ENCODE peak calls at places on chromosomes 4 and X, in eight cellular contexts. U is stimulated activated CD4-positive, alpha-beta T cell treated with anti-CD3 and anti-CD28 coated beads, Interleukin-2, amount 100 ng/mL, for 48 hours; A is iPS-NIHi11; R is stimulated activated naive CD4-positive, alpha-beta T cell; Z is T follicular helper cell; V is left colon; L is smooth muscle cell of the brain vasculature; G is ovary. J is an unnamed sample.

GRCh38 chrX:153490217-153490616 is 4.6 kb upstream of the BGN start:
- DNase-seq in V (no peak), G (no peak), L (no peak), A (no peak), R (no peak), U (no peak), Z (no peak), J (no peak)

GRCh38 chr4:48173055-48173991 is 39.3 kb upstream of the TXK start:
- DNase-seq in G (no peak), Z (no peak), V (no peak), L (peak; percentile 56), U (no peak), A (no peak), R (no peak), J (no peak)

GRCh38 chrX:124433186-124433585 is 86.8 kb downstream of the SH2D1A start:
- DNase-seq in A (no peak), R (no peak), G (no peak), V (no peak), L (no peak), U (no peak), Z (no peak), J (no peak)

GRCh38 chrX:85111347-85111746 is 107.7 kb downstream of the APOOL start:
- DNase-seq in R (no peak), V (peak; percentile 30), U (no peak), G (no peak), Z (no peak), L (no peak), A (no peak), J (no peak)

GRCh38 chr4:176034498-176034897 is 31.1 kb upstream of the WDR17 start:
- DNase-seq in V (no peak), L (no peak), R (no peak), U (peak; percentile 3), A (no peak), G (no peak), Z (no peak), J (no peak)

GRCh38 chr4:31199644-31200043 is 479.5 kb downstream of the PCDH7 start:
- DNase-seq in V (no peak), G (no peak), Z (no peak), R (no peak), A (no peak), U (no peak), L (no peak), J (no peak)

GRCh38 chr4:139208404-139208945 is 31.5 kb upstream of the ELF2 start:
- DNase-seq in G (no peak), Z (no peak), A (no peak), V (no peak), L (no peak), U (no peak), R (no peak), J (peak; percentile 16)

GRCh38 chr4:58301384-58301783 is 1191.2 kb upstream of the IGFBP7 start:
- DNase-seq in Z (no peak), R (no peak), V (no peak), U (no peak), L (no peak), A (peak; percentile 5), G (peak; percentile 47), J (no peak)

GRCh38 chr4:168633474-168633873 is 136.6 kb downstream of the PALLD start:
- DNase-seq in L (no peak), R (no peak), Z (no peak), U (no peak), A (no peak), G (no peak), V (no peak), J (no peak)

GRCh38 chrX:111244238-111244750 is 26.0 kb downstream of the CAPN6 start:
- DNase-seq in R (no peak), U (no peak), G (no peak), Z (no peak), V (no peak), L (no peak), A (peak; percentile 22), J (peak; percentile 0)

GRCh38 chrX:153032397-153033118 is 23.7 kb upstream of the PNMA3 start:
- DNase-seq in R (peak; percentile 15), L (no peak), U (peak; percentile 64), G (peak; percentile 68), V (peak; percentile 68), Z (peak; percentile 35), A (peak; percentile 85), J (peak; percentile 21)

GRCh38 chr4:2322227-2322626 is 60.3 kb upstream of the MXD4 start:
- DNase-seq in R (no peak), A (no peak), G (no peak), V (no peak), L (no peak), Z (no peak), U (no peak), J (no peak)

GRCh38 chr4:8786166-8786565 is 85.5 kb downstream of the HMX1 start:
- DNase-seq in L (no peak), R (no peak), A (no peak), Z (no peak), V (no peak), U (no peak), G (no peak), J (no peak)

GRCh38 chr4:108559067-108559793 is 61.1 kb upstream of the RPL34 start:
- DNase-seq in V (no peak), A (no peak), Z (no peak), G (no peak), U (no peak), L (no peak), R (no peak), J (no peak)

GRCh38 chr4:76897522-76898384 is at the start of gene SOWAHB:
- DNase-seq in G (no peak), A (peak; percentile 86), R (peak; percentile 6), L (no peak), U (no peak), Z (peak; percentile 9), V (peak; percentile 88), J (peak; percentile 40)

GRCh38 chr4:57612279-57612678 is 502.1 kb upstream of the IGFBP7 start:
- DNase-seq in R (no peak), L (no peak), U (no peak), V (peak; percentile 5), A (no peak), G (no peak), Z (no peak), J (no peak)

GRCh38 chr4:8730681-8731080 is 138.1 kb downstream of the CPZ start:
- DNase-seq in U (no peak), L (no peak), G (no peak), Z (no peak), V (no peak), R (no peak), A (no peak), J (no peak)

GRCh38 chrX:19776753-19777152 is 110.6 kb downstream of the SH3KBP1 start:
- DNase-seq in G (no peak), R (peak; percentile 49), U (no peak), V (no peak), L (no peak), A (no peak), Z (no peak), J (no peak)

GRCh38 chrX:19179389-19179788 is 57.1 kb upstream of the ADGRG2 start:
- DNase-seq in A (no peak), U (no peak), G (no peak), L (no peak), Z (no peak), V (no peak), R (no peak), J (no peak)

GRCh38 chrX:136147966-136148365 is 633 bp downstream of the FHL1 start:
- DNase-seq in U (no peak), L (no peak), A (peak; percentile 7), Z (no peak), G (peak; percentile 37), R (no peak), V (no peak), J (no peak)

GRCh38 chr4:150248181-150248580 is 169.9 kb downstream of the DCLK2 start:
- DNase-seq in V (no peak), A (no peak), L (no peak), Z (no peak), G (no peak), U (no peak), R (no peak), J (peak; percentile 35)

GRCh38 chr4:86036729-86037128 is 323.1 kb downstream of the MAPK10 start:
- DNase-seq in L (no peak), V (no peak), Z (no peak), A (no peak), G (no peak), U (no peak), R (no peak), J (no peak)

GRCh38 chr4:82429728-82430192 is 502 bp downstream of the HNRNPDL start:
- DNase-seq in L (no peak), Z (no peak), R (peak; percentile 80), G (no peak), A (no peak), V (no peak), U (no peak), J (no peak)